ENCODE peak calls at places on chromosomes 5 and 9, in four cellular contexts. H is HCT116, C is H1, K is K562. Y is an unnamed sample.

GRCh38 chr9:121646992-121647391 is 4.4 kb upstream of the DAB2IP start:
- DNase-seq in H (no peak), C (no peak), K (peak; percentile 70), Y (no peak)

GRCh38 chr5:176827736-176828415 is 17.5 kb downstream of the UNC5A start:
- DNase-seq in H (no peak), K (no peak), C (no peak), Y (no peak)

GRCh38 chr5:60349891-60350415 is 350.0 kb downstream of the DEPDC1B start:
- DNase-seq in C (no peak), K (no peak), H (no peak), Y (no peak)

GRCh38 chr5:62607615-62608014 is 29.0 kb downstream of the LRRC70 start:
- DNase-seq in C (no peak), K (no peak), H (no peak), Y (no peak)

GRCh38 chr9:14423816-14424261 is 109.9 kb upstream of the NFIB start:
- DNase-seq in H (no peak), C (no peak), K (no peak), Y (no peak)

GRCh38 chr9:92181296-92181695 is 66.1 kb upstream of the SPTLC1 start:
- DNase-seq in C (no peak), H (no peak), K (no peak), Y (no peak)

GRCh38 chr5:108212775-108213346 is 169.0 kb downstream of the FBXL17 start:
- DNase-seq in K (no peak), C (no peak), H (no peak), Y (no peak)

GRCh38 chr9:104974053-104974983 is 46.4 kb upstream of the ABCA1 start:
- DNase-seq in C (no peak), K (no peak), H (no peak), Y (no peak)

GRCh38 chr9:132769895-132770774 is 99.9 kb downstream of the GTF3C4 start:
- DNase-seq in K (no peak), C (peak; percentile 78), H (no peak), Y (peak; percentile 12)

GRCh38 chr9:127612993-127613954 is 1.2 kb downstream of the STXBP1 start:
- DNase-seq in K (peak; percentile 70), C (peak; percentile 80), H (no peak), Y (no peak)

GRCh38 chr5:158461240-158461854 is 602.4 kb upstream of the CLINT1 start:
- DNase-seq in H (no peak), K (no peak), C (no peak), Y (no peak)

GRCh38 chr5:79617539-79617938 is 5.3 kb downstream of the TENT2 start:
- DNase-seq in C (no peak), H (no peak), K (no peak), Y (no peak)

GRCh38 chr5:79619849-79620248 is 7.6 kb downstream of the TENT2 start:
- DNase-seq in H (no peak), C (no peak), K (no peak), Y (no peak)

DNA sequence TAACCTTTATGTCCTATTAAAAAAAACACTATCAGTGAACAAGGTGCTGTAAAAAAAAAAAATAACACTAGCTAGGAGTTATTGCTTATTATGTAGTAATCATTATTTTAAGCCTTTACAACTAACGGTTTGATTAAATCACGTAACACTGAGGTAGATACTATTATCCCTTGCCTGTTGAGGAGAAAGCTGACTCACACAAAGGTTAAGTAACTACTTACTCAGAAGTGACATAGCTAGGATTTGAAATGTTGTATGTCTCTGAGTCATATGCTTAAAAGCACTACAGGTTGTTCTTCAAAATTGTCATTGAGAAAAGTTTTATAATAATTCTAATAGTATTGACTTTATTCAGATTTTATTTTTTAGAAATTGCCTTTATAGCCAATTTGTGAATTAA is 8.8 kb downstream of the TENT2 start:
- DNase-seq in C (no peak), K (no peak), H (no peak), Y (no peak)
- TF ChIP-seq EGR1 in C (no peak), K (no peak), H (no peak), Y (no peak)

GRCh38 chr5:73902327-73903051 is 276.5 kb downstream of the ARHGEF28 start:
- DNase-seq in K (peak; percentile 29), H (peak; percentile 63), C (no peak), Y (peak; percentile 55)

GRCh38 chr5:73899916-73900315 is 273.9 kb downstream of the ARHGEF28 start:
- DNase-seq in K (no peak), C (no peak), H (no peak), Y (no peak)

GRCh38 chr5:73900566-73900965 is 274.6 kb downstream of the ARHGEF28 start:
- DNase-seq in K (no peak), H (no peak), C (no peak), Y (no peak)

GRCh38 chr5:73901455-73901854 is 275.5 kb downstream of the ARHGEF28 start:
- DNase-seq in H (no peak), C (no peak), K (no peak), Y (no peak)

DNA sequence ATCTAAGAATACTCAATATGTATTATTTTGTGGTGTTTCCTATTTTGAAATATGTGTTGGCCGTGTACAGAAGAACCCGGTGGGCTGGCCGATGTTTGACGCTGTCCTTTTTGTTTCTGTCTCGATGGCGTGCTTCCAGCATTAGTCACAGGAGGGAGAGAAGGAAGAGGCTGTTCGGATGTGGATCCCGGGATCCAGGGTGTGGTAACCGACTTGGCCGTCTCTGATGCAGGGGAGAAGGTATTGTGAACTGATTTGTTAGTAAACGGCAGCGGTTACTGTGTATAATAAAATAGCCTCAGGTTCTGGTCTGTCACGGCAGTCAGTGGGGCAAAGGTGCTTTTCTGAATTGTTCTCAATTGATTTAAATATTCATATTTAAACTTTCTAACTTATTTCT is 275.0 kb downstream of the ARHGEF28 start:
- DNase-seq in C (no peak), K (no peak), H (peak; percentile 44), Y (no peak)
- H2AFZ ChIP-seq in C (no peak overlapping the region), K (no peak overlapping the region), H (peak overlapping the region; percentile 69), Y (no peak overlapping the region)

DNA sequence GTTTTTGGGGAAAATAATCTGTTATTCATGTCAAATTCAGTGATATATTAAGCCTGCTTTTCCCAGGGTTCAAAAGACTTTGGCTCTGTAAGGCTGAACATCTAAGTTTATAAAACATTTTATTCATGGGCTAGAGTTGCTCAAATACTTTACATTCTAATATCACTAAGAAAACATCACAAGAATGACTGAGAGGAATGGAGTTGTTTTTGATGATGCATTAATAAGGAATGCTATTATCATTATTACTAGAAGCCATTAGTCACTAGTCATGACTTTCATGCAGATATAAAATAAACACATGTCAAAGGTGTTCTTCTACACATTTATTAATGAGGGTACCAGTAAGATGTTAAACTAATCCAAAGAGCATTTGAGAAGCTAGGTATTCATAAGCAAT is 185.5 kb upstream of the KCNN2 start:
- DNase-seq in K (no peak), C (no peak), H (no peak), Y (no peak)
- TF ChIP-seq EGR1 in K (no peak), C (no peak), H (no peak), Y (no peak)

GRCh38 chr5:8829322-8830029 is 716.4 kb downstream of the SEMA5A start:
- DNase-seq in K (no peak), H (no peak), C (no peak), Y (no peak)

GRCh38 chr5:8826491-8826890 is 719.4 kb downstream of the SEMA5A start:
- DNase-seq in K (no peak), H (no peak), C (no peak), Y (no peak)

GRCh38 chr5:8827701-8828100 is 718.2 kb downstream of the SEMA5A start:
- DNase-seq in C (no peak), H (no peak), K (no peak), Y (no peak)

GRCh38 chr5:8831251-8831650 is 714.6 kb downstream of the SEMA5A start:
- DNase-seq in H (no peak), K (no peak), C (no peak), Y (no peak)

DNA sequence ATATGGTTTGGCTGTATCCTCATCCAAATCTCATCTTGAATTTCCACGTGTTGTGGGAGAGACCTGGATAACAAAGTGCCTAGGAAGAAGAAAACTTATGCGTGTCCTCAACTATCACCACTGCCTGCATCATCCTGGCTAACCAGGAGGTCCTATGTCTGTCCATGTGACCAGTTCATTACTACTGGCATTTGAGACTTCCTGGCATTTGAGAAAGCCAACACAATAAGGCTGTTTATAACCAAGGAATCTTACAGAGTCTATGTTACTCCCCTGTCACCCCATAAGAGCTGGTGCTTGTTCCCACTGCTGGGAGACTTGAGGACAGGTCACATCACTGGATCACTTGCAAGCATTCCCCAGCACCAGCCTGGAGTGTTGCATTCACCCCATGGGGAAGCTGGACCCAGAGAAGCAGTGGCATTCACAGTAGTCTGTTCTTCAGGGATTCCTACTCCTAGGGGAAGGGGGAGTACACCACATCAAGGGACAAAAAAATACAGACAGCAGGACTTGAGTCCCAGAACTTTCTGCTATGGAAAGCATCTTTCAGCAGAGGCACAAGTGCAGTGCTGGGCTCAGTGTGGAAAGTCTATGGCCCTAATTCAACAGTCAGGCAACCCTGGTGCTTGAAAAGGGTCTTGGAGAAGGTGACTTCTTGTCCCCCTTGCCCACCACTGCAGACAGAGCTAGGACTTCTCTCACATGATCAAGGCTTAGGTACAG is 717.1 kb downstream of the SEMA5A start:
- DNase-seq in K (no peak), C (no peak), H (no peak), Y (no peak)
- H2AFZ ChIP-seq in K (no peak overlapping the region), C (no peak overlapping the region), H (no peak overlapping the region), Y (no peak overlapping the region)

GRCh38 chr5:112848116-112848811 is 12.8 kb upstream of the SRP19 start:
- DNase-seq in K (peak; percentile 49), C (no peak), H (peak; percentile 68), Y (peak; percentile 51)
- TF ChIP-seq EGR1 in K (no peak), C (no peak), H (no peak), Y (no peak)

DNA sequence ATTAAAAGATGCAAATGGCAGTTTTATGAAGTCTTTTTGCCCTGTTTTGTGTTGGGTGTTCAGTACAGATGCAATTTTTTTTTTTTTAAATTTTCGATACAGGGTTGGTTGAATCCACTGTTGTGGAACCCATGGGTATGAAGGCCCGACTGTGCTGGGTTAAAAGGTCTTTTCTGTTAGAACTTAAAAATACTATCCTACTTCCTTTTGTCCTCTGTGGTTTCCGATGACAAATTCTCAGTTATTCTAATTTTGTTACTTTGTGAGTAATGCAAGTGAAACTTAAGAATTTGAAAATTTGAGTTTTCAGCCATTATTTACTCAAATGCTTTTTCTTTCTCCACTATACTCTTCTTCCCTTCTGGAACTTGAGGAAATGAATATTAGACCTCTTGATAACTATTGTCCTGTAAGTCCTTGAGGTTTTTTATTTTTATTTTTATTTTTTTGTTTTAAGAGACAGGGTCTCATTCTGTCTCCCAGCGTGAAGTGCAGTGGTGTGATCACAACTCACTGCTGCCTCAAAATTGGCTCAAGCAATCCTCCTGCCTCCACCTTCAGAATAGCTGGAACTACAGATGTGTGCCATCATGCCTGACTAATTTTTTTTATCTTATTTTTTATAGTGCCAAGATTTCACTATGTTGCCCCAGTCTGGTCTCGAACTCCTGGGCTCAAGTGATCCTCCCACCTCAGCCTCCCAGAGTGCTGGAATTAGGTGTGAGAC is 67.5 kb downstream of the ZCCHC7 start:
- DNase-seq in H (no peak), K (no peak), C (no peak), Y (peak; percentile 75)
- H2AFZ ChIP-seq in H (no peak overlapping the region), K (no peak overlapping the region), C (no peak overlapping the region), Y (no peak overlapping the region)

GRCh38 chr9:21831841-21832509 is 29.5 kb downstream of the MTAP start:
- DNase-seq in C (no peak), K (no peak), H (no peak), Y (peak; percentile 71)

GRCh38 chr9:21836437-21837161 is 34.2 kb downstream of the MTAP start:
- DNase-seq in H (peak; percentile 94), C (no peak), K (no peak), Y (no peak)

GRCh38 chr9:21830589-21830988 is 28.2 kb downstream of the MTAP start:
- DNase-seq in K (no peak), H (no peak), C (no peak), Y (no peak)

GRCh38 chr9:21835111-21835510 is 32.7 kb downstream of the MTAP start:
- DNase-seq in K (no peak), H (no peak), C (no peak), Y (no peak)

GRCh38 chr9:21833090-21833801 is 30.8 kb downstream of the MTAP start:
- DNase-seq in H (no peak), C (no peak), K (no peak), Y (peak; percentile 61)
- TF ChIP-seq EGR1 in H (no peak), C (no peak), K (no peak), Y (no peak)

Y was measured in GM12878.